ENCODE peak calls at places on chromosomes 11 and 22, in eight cellular contexts. One of them, this sample, is unnamed.

GRCh38 chr11:65872555-65873279 is at the start of gene EFEMP2:
- DNase-seq in adrenal gland: no peak
- DNase-seq in spleen: peak; percentile 86
- DNase-seq in CD4-positive, alpha-beta T cell: no peak
- DNase-seq in SJSA1: peak; percentile 84
- DNase-seq in right lobe of liver: no peak
- DNase-seq in thoracic aorta: no peak
- DNase-seq in naive thymus-derived CD4-positive, alpha-beta T cell: no peak
- DNase-seq in this sample: no peak

GRCh38 chr11:97269527-97269926 is 879.7 kb downstream of the JRKL start:
- DNase-seq in adrenal gland: no peak
- DNase-seq in spleen: no peak
- DNase-seq in CD4-positive, alpha-beta T cell: no peak
- DNase-seq in SJSA1: no peak
- DNase-seq in right lobe of liver: no peak
- DNase-seq in thoracic aorta: no peak
- DNase-seq in naive thymus-derived CD4-positive, alpha-beta T cell: no peak
- DNase-seq in this sample: no peak

GRCh38 chr11:22920939-22921565 is 60.8 kb upstream of the CCDC179 start:
- DNase-seq in adrenal gland: peak; percentile 34
- DNase-seq in spleen: no peak
- DNase-seq in CD4-positive, alpha-beta T cell: no peak
- DNase-seq in SJSA1: no peak
- DNase-seq in right lobe of liver: no peak
- DNase-seq in thoracic aorta: no peak
- DNase-seq in naive thymus-derived CD4-positive, alpha-beta T cell: peak; percentile 5
- DNase-seq in this sample: no peak

GRCh38 chr11:64296236-64296635 is 3.9 kb upstream of the CATSPERZ start:
- DNase-seq in adrenal gland: no peak
- DNase-seq in spleen: no peak
- DNase-seq in CD4-positive, alpha-beta T cell: no peak
- DNase-seq in SJSA1: no peak
- DNase-seq in right lobe of liver: no peak
- DNase-seq in thoracic aorta: no peak
- DNase-seq in naive thymus-derived CD4-positive, alpha-beta T cell: no peak
- DNase-seq in this sample: no peak

GRCh38 chr11:1572200-1573076 is at the start of gene DUSP8:
- DNase-seq in adrenal gland: peak; percentile 90
- DNase-seq in spleen: peak; percentile 91
- DNase-seq in CD4-positive, alpha-beta T cell: peak; percentile 97
- DNase-seq in SJSA1: peak; percentile 75
- DNase-seq in right lobe of liver: peak; percentile 82
- DNase-seq in thoracic aorta: peak; percentile 76
- DNase-seq in naive thymus-derived CD4-positive, alpha-beta T cell: peak; percentile 94
- DNase-seq in this sample: no peak

GRCh38 chr11:65927904-65928397 is 8.7 kb downstream of the DRAP1 start:
- DNase-seq in adrenal gland: no peak
- DNase-seq in spleen: peak; percentile 89
- DNase-seq in CD4-positive, alpha-beta T cell: peak; percentile 65
- DNase-seq in SJSA1: no peak
- DNase-seq in right lobe of liver: no peak
- DNase-seq in thoracic aorta: no peak
- DNase-seq in naive thymus-derived CD4-positive, alpha-beta T cell: peak; percentile 82
- DNase-seq in this sample: no peak

GRCh38 chr22:24878969-24879368 is 67.5 kb downstream of the LHFPL7 start:
- DNase-seq in adrenal gland: no peak
- DNase-seq in spleen: no peak
- DNase-seq in CD4-positive, alpha-beta T cell: no peak
- DNase-seq in SJSA1: no peak
- DNase-seq in right lobe of liver: no peak
- DNase-seq in thoracic aorta: no peak
- DNase-seq in naive thymus-derived CD4-positive, alpha-beta T cell: no peak
- DNase-seq in this sample: no peak

GRCh38 chr22:48564995-48565394 is 1262.7 kb downstream of the BRD1 start:
- DNase-seq in adrenal gland: no peak
- DNase-seq in spleen: no peak
- DNase-seq in CD4-positive, alpha-beta T cell: no peak
- DNase-seq in SJSA1: no peak
- DNase-seq in right lobe of liver: no peak
- DNase-seq in thoracic aorta: no peak
- DNase-seq in naive thymus-derived CD4-positive, alpha-beta T cell: no peak
- DNase-seq in this sample: no peak

GRCh38 chr11:116460156-116460965 is 312.4 kb downstream of the BUD13 start:
- DNase-seq in adrenal gland: no peak
- DNase-seq in spleen: no peak
- DNase-seq in CD4-positive, alpha-beta T cell: no peak
- DNase-seq in SJSA1: no peak
- DNase-seq in right lobe of liver: no peak
- DNase-seq in thoracic aorta: no peak
- DNase-seq in naive thymus-derived CD4-positive, alpha-beta T cell: no peak
- DNase-seq in this sample: no peak

GRCh38 chr22:44031111-44031963 is 7.2 kb downstream of the PARVB start:
- DNase-seq in adrenal gland: no peak
- DNase-seq in spleen: no peak
- DNase-seq in CD4-positive, alpha-beta T cell: no peak
- DNase-seq in SJSA1: no peak
- DNase-seq in right lobe of liver: no peak
- DNase-seq in thoracic aorta: no peak
- DNase-seq in naive thymus-derived CD4-positive, alpha-beta T cell: no peak
- DNase-seq in this sample: no peak

GRCh38 chr11:86484164-86484794 is 109.6 kb downstream of the CCDC81 start:
- DNase-seq in adrenal gland: peak; percentile 77
- DNase-seq in spleen: no peak
- DNase-seq in CD4-positive, alpha-beta T cell: no peak
- DNase-seq in SJSA1: peak; percentile 85
- DNase-seq in right lobe of liver: no peak
- DNase-seq in thoracic aorta: peak; percentile 61
- DNase-seq in naive thymus-derived CD4-positive, alpha-beta T cell: no peak
- DNase-seq in this sample: no peak

GRCh38 chr11:113626736-113627135 is 79.4 kb downstream of the TMPRSS5 start:
- DNase-seq in adrenal gland: no peak
- DNase-seq in spleen: no peak
- DNase-seq in CD4-positive, alpha-beta T cell: no peak
- DNase-seq in SJSA1: no peak
- DNase-seq in right lobe of liver: no peak
- DNase-seq in thoracic aorta: no peak
- DNase-seq in naive thymus-derived CD4-positive, alpha-beta T cell: no peak
- DNase-seq in this sample: no peak

GRCh38 chr11:20158597-20159257 is 1.5 kb downstream of the DBX1 start:
- DNase-seq in adrenal gland: peak; percentile 66
- DNase-seq in spleen: no peak
- DNase-seq in CD4-positive, alpha-beta T cell: no peak
- DNase-seq in SJSA1: peak; percentile 56
- DNase-seq in right lobe of liver: peak; percentile 61
- DNase-seq in thoracic aorta: peak; percentile 14
- DNase-seq in naive thymus-derived CD4-positive, alpha-beta T cell: no peak
- DNase-seq in this sample: no peak

GRCh38 chr11:24356501-24356900 is 140.4 kb upstream of the LUZP2 start:
- DNase-seq in adrenal gland: no peak
- DNase-seq in spleen: no peak
- DNase-seq in CD4-positive, alpha-beta T cell: no peak
- DNase-seq in SJSA1: no peak
- DNase-seq in right lobe of liver: no peak
- DNase-seq in thoracic aorta: no peak
- DNase-seq in naive thymus-derived CD4-positive, alpha-beta T cell: no peak
- DNase-seq in this sample: no peak

GRCh38 chr11:92131289-92131890 is 93.2 kb upstream of the FAT3 start:
- DNase-seq in adrenal gland: no peak
- DNase-seq in spleen: no peak
- DNase-seq in CD4-positive, alpha-beta T cell: no peak
- DNase-seq in SJSA1: no peak
- DNase-seq in right lobe of liver: no peak
- DNase-seq in thoracic aorta: no peak
- DNase-seq in naive thymus-derived CD4-positive, alpha-beta T cell: no peak
- DNase-seq in this sample: peak; percentile 92

GRCh38 chr22:23110922-23111527 is 30.8 kb downstream of the RSPH14 start:
- DNase-seq in adrenal gland: no peak
- DNase-seq in spleen: no peak
- DNase-seq in CD4-positive, alpha-beta T cell: no peak
- DNase-seq in SJSA1: no peak
- DNase-seq in right lobe of liver: no peak
- DNase-seq in thoracic aorta: no peak
- DNase-seq in naive thymus-derived CD4-positive, alpha-beta T cell: no peak
- DNase-seq in this sample: no peak

GRCh38 chr11:120182790-120183491 is 27.9 kb upstream of the OAF start:
- DNase-seq in adrenal gland: no peak
- DNase-seq in spleen: peak; percentile 45
- DNase-seq in CD4-positive, alpha-beta T cell: no peak
- DNase-seq in SJSA1: peak; percentile 13
- DNase-seq in right lobe of liver: peak; percentile 88
- DNase-seq in thoracic aorta: no peak
- DNase-seq in naive thymus-derived CD4-positive, alpha-beta T cell: no peak
- DNase-seq in this sample: no peak

GRCh38 chr11:63961608-63962412 is 12.6 kb upstream of the COX8A start:
- DNase-seq in adrenal gland: no peak
- DNase-seq in spleen: no peak
- DNase-seq in CD4-positive, alpha-beta T cell: no peak
- DNase-seq in SJSA1: no peak
- DNase-seq in right lobe of liver: no peak
- DNase-seq in thoracic aorta: no peak
- DNase-seq in naive thymus-derived CD4-positive, alpha-beta T cell: no peak
- DNase-seq in this sample: no peak

GRCh38 chr11:12888525-12889158 is 120.5 kb upstream of the RASSF10 start:
- DNase-seq in adrenal gland: peak; percentile 83
- DNase-seq in spleen: peak; percentile 78
- DNase-seq in CD4-positive, alpha-beta T cell: peak; percentile 40
- DNase-seq in SJSA1: peak; percentile 93
- DNase-seq in right lobe of liver: peak; percentile 85
- DNase-seq in thoracic aorta: peak; percentile 86
- DNase-seq in naive thymus-derived CD4-positive, alpha-beta T cell: peak; percentile 54
- DNase-seq in this sample: peak; percentile 24

GRCh38 chr11:17593466-17594245 is 46.6 kb downstream of the OTOG start:
- DNase-seq in adrenal gland: no peak
- DNase-seq in spleen: no peak
- DNase-seq in CD4-positive, alpha-beta T cell: no peak
- DNase-seq in SJSA1: peak; percentile 39
- DNase-seq in right lobe of liver: peak; percentile 24
- DNase-seq in thoracic aorta: no peak
- DNase-seq in naive thymus-derived CD4-positive, alpha-beta T cell: no peak
- DNase-seq in this sample: no peak

GRCh38 chr11:76609736-76610370 is 60.7 kb downstream of the LRRC32 start:
- DNase-seq in adrenal gland: no peak
- DNase-seq in spleen: no peak
- DNase-seq in CD4-positive, alpha-beta T cell: no peak
- DNase-seq in SJSA1: peak; percentile 49
- DNase-seq in right lobe of liver: no peak
- DNase-seq in thoracic aorta: no peak
- DNase-seq in naive thymus-derived CD4-positive, alpha-beta T cell: no peak
- DNase-seq in this sample: no peak

GRCh38 chr11:34182425-34182824 is 77.0 kb downstream of the NAT10 start:
- DNase-seq in adrenal gland: no peak
- DNase-seq in spleen: no peak
- DNase-seq in CD4-positive, alpha-beta T cell: no peak
- DNase-seq in SJSA1: no peak
- DNase-seq in right lobe of liver: no peak
- DNase-seq in thoracic aorta: no peak
- DNase-seq in naive thymus-derived CD4-positive, alpha-beta T cell: no peak
- DNase-seq in this sample: no peak

GRCh38 chr11:115215694-115216615 is 288.3 kb downstream of the CADM1 start:
- DNase-seq in adrenal gland: no peak
- DNase-seq in spleen: no peak
- DNase-seq in CD4-positive, alpha-beta T cell: no peak
- DNase-seq in SJSA1: no peak
- DNase-seq in right lobe of liver: no peak
- DNase-seq in thoracic aorta: no peak
- DNase-seq in naive thymus-derived CD4-positive, alpha-beta T cell: no peak
- DNase-seq in this sample: no peak

GRCh38 chr11:113241190-113242051 is 73.0 kb upstream of the TTC12 start:
- DNase-seq in adrenal gland: no peak
- DNase-seq in spleen: no peak
- DNase-seq in CD4-positive, alpha-beta T cell: no peak
- DNase-seq in SJSA1: no peak
- DNase-seq in right lobe of liver: no peak
- DNase-seq in thoracic aorta: no peak
- DNase-seq in naive thymus-derived CD4-positive, alpha-beta T cell: no peak
- DNase-seq in this sample: no peak

GRCh38 chr11:128061321-128061871 is 526.0 kb downstream of the ETS1 start:
- DNase-seq in adrenal gland: no peak
- DNase-seq in spleen: no peak
- DNase-seq in CD4-positive, alpha-beta T cell: no peak
- DNase-seq in SJSA1: no peak
- DNase-seq in right lobe of liver: no peak
- DNase-seq in thoracic aorta: no peak
- DNase-seq in naive thymus-derived CD4-positive, alpha-beta T cell: no peak
- DNase-seq in this sample: no peak

GRCh38 chr11:636511-637332 is at the start of gene DRD4:
- DNase-seq in adrenal gland: no peak
- DNase-seq in spleen: no peak
- DNase-seq in CD4-positive, alpha-beta T cell: no peak
- DNase-seq in SJSA1: no peak
- DNase-seq in right lobe of liver: no peak
- DNase-seq in thoracic aorta: no peak
- DNase-seq in naive thymus-derived CD4-positive, alpha-beta T cell: no peak
- DNase-seq in this sample: no peak

GRCh38 chr11:559020-559620 is 1.4 kb downstream of the LMNTD2 start:
- DNase-seq in adrenal gland: no peak
- DNase-seq in spleen: peak; percentile 79
- DNase-seq in CD4-positive, alpha-beta T cell: no peak
- DNase-seq in SJSA1: no peak
- DNase-seq in right lobe of liver: no peak
- DNase-seq in thoracic aorta: no peak
- DNase-seq in naive thymus-derived CD4-positive, alpha-beta T cell: peak; percentile 46
- DNase-seq in this sample: no peak

GRCh38 chr11:35419713-35420333 is 465 bp upstream of the SLC1A2 start:
- DNase-seq in adrenal gland: no peak
- DNase-seq in spleen: no peak
- DNase-seq in CD4-positive, alpha-beta T cell: no peak
- DNase-seq in SJSA1: no peak
- DNase-seq in right lobe of liver: no peak
- DNase-seq in thoracic aorta: no peak
- DNase-seq in naive thymus-derived CD4-positive, alpha-beta T cell: no peak
- DNase-seq in this sample: no peak
- H3K27ac ChIP-seq in adrenal gland: no peak overlapping the region
- H3K27ac ChIP-seq in spleen: no peak overlapping the region
- H3K27ac ChIP-seq in CD4-positive, alpha-beta T cell: no peak overlapping the region
- H3K27ac ChIP-seq in SJSA1: no peak overlapping the region
- H3K27ac ChIP-seq in right lobe of liver: no peak overlapping the region
- H3K27ac ChIP-seq in thoracic aorta: no peak overlapping the region
- H3K27ac ChIP-seq in naive thymus-derived CD4-positive, alpha-beta T cell: no peak overlapping the region
- H3K27ac ChIP-seq in this sample: no peak overlapping the region

GRCh38 chr22:17845790-17846189 is 71.5 kb upstream of the BID start:
- DNase-seq in adrenal gland: no peak
- DNase-seq in spleen: no peak
- DNase-seq in CD4-positive, alpha-beta T cell: no peak
- DNase-seq in SJSA1: no peak
- DNase-seq in right lobe of liver: no peak
- DNase-seq in thoracic aorta: no peak
- DNase-seq in naive thymus-derived CD4-positive, alpha-beta T cell: no peak
- DNase-seq in this sample: no peak
- H3K27ac ChIP-seq in adrenal gland: peak overlapping the region; percentile 59
- H3K27ac ChIP-seq in spleen: no peak overlapping the region
- H3K27ac ChIP-seq in CD4-positive, alpha-beta T cell: no peak overlapping the region
- H3K27ac ChIP-seq in SJSA1: no peak overlapping the region
- H3K27ac ChIP-seq in right lobe of liver: no peak overlapping the region
- H3K27ac ChIP-seq in thoracic aorta: peak overlapping the region; percentile 84
- H3K27ac ChIP-seq in naive thymus-derived CD4-positive, alpha-beta T cell: no peak overlapping the region
- H3K27ac ChIP-seq in this sample: no peak overlapping the region

GRCh38 chr11:69205929-69206612 is 50.3 kb downstream of the SMIM38 start:
- DNase-seq in adrenal gland: no peak
- DNase-seq in spleen: peak; percentile 34
- DNase-seq in CD4-positive, alpha-beta T cell: no peak
- DNase-seq in SJSA1: peak; percentile 46
- DNase-seq in right lobe of liver: peak; percentile 9
- DNase-seq in thoracic aorta: no peak
- DNase-seq in naive thymus-derived CD4-positive, alpha-beta T cell: no peak
- DNase-seq in this sample: no peak
- H3K27ac ChIP-seq in adrenal gland: no peak overlapping the region
- H3K27ac ChIP-seq in spleen: no peak overlapping the region
- H3K27ac ChIP-seq in CD4-positive, alpha-beta T cell: no peak overlapping the region
- H3K27ac ChIP-seq in SJSA1: no peak overlapping the region
- H3K27ac ChIP-seq in right lobe of liver: no peak overlapping the region
- H3K27ac ChIP-seq in thoracic aorta: no peak overlapping the region
- H3K27ac ChIP-seq in naive thymus-derived CD4-positive, alpha-beta T cell: no peak overlapping the region
- H3K27ac ChIP-seq in this sample: no peak overlapping the region

GRCh38 chr11:45500457-45500856 is 165.0 kb downstream of the CHST1 start:
- DNase-seq in adrenal gland: no peak
- DNase-seq in spleen: peak; percentile 38
- DNase-seq in CD4-positive, alpha-beta T cell: no peak
- DNase-seq in SJSA1: peak; percentile 35
- DNase-seq in right lobe of liver: no peak
- DNase-seq in thoracic aorta: no peak
- DNase-seq in naive thymus-derived CD4-positive, alpha-beta T cell: no peak
- DNase-seq in this sample: no peak
- H3K27ac ChIP-seq in adrenal gland: no peak overlapping the region
- H3K27ac ChIP-seq in spleen: no peak overlapping the region
- H3K27ac ChIP-seq in CD4-positive, alpha-beta T cell: no peak overlapping the region
- H3K27ac ChIP-seq in SJSA1: no peak overlapping the region
- H3K27ac ChIP-seq in right lobe of liver: no peak overlapping the region
- H3K27ac ChIP-seq in thoracic aorta: no peak overlapping the region
- H3K27ac ChIP-seq in naive thymus-derived CD4-positive, alpha-beta T cell: no peak overlapping the region
- H3K27ac ChIP-seq in this sample: no peak overlapping the region

This sample was measured in epithelial cell of prostate.